ENCODE peak calls at places on chromosomes 4 and X, in five cellular contexts. One of them, this sample, is unnamed.
A peak's percentile ranks its signal among the peaks of the same experiment; 100 is the strongest.

GRCh38 chr4:33837043-33837442 is 2407.3 kb downstream of the ARAP2 start:
- DNase-seq in GM12878: no peak
- DNase-seq in SK-N-SH: no peak
- DNase-seq in A549: peak; percentile 0
- DNase-seq in K562: no peak
- DNase-seq in this sample: peak; percentile 80

GRCh38 chrX:42755820-42756219 is 22.1 kb downstream of the PPP1R2C start:
- DNase-seq in SK-N-SH: no peak
- DNase-seq in GM12878: no peak
- DNase-seq in K562: no peak
- DNase-seq in A549: no peak
- DNase-seq in this sample: peak; percentile 42

GRCh38 chr4:148054275-148054674 is 322.4 kb downstream of the ARHGAP10 start:
- DNase-seq in A549: peak; percentile 4
- DNase-seq in GM12878: no peak
- DNase-seq in K562: no peak
- DNase-seq in SK-N-SH: no peak
- DNase-seq in this sample: no peak

GRCh38 chr4:81648576-81649272 is 177.0 kb upstream of the RASGEF1B start:
- DNase-seq in A549: no peak
- DNase-seq in SK-N-SH: no peak
- DNase-seq in K562: no peak
- DNase-seq in GM12878: peak; percentile 23
- DNase-seq in this sample: no peak

GRCh38 chr4:128275351-128275750 is 12.3 kb downstream of the PGRMC2 start:
- DNase-seq in GM12878: no peak
- DNase-seq in SK-N-SH: no peak
- DNase-seq in A549: peak; percentile 30
- DNase-seq in K562: no peak
- DNase-seq in this sample: peak; percentile 67

GRCh38 chrX:108309144-108309543 is 129.1 kb downstream of the COL4A6 start:
- DNase-seq in A549: peak; percentile 92
- DNase-seq in K562: no peak
- DNase-seq in SK-N-SH: no peak
- DNase-seq in GM12878: no peak
- DNase-seq in this sample: peak; percentile 79

GRCh38 chr4:150591284-150591874 is 9.4 kb downstream of the MAB21L2 start:
- DNase-seq in K562: no peak
- DNase-seq in GM12878: no peak
- DNase-seq in A549: peak; percentile 15
- DNase-seq in SK-N-SH: no peak
- DNase-seq in this sample: no peak

GRCh38 chr4:177220376-177220775 is 89.3 kb upstream of the NEIL3 start:
- DNase-seq in GM12878: no peak
- DNase-seq in A549: no peak
- DNase-seq in K562: no peak
- DNase-seq in SK-N-SH: no peak
- DNase-seq in this sample: peak; percentile 77

GRCh38 chrX:53084863-53085262 is 2.7 kb downstream of the TSPYL2 start:
- DNase-seq in GM12878: no peak
- DNase-seq in A549: no peak
- DNase-seq in K562: no peak
- DNase-seq in SK-N-SH: no peak
- DNase-seq in this sample: no peak

GRCh38 chr4:157221895-157222763 is 1.6 kb downstream of the GRIA2 start:
- DNase-seq in SK-N-SH: peak; percentile 84
- DNase-seq in A549: no peak
- DNase-seq in K562: no peak
- DNase-seq in GM12878: no peak
- DNase-seq in this sample: no peak

GRCh38 chr4:134243742-134244713 is 42.4 kb upstream of the PABPC4L start:
- DNase-seq in A549: no peak
- DNase-seq in K562: no peak
- DNase-seq in GM12878: no peak
- DNase-seq in SK-N-SH: no peak
- DNase-seq in this sample: no peak

GRCh38 chr4:152220201-152220666 is 315.7 kb downstream of the FBXW7 start:
- DNase-seq in A549: no peak
- DNase-seq in K562: no peak
- DNase-seq in SK-N-SH: no peak
- DNase-seq in GM12878: no peak
- DNase-seq in this sample: no peak

GRCh38 chr4:124111411-124111810 is 601.1 kb downstream of the ANKRD50 start:
- DNase-seq in K562: no peak
- DNase-seq in A549: no peak
- DNase-seq in SK-N-SH: no peak
- DNase-seq in GM12878: no peak
- DNase-seq in this sample: no peak

GRCh38 chr4:176186721-176187395 is 8.5 kb downstream of the SPATA4 start:
- DNase-seq in GM12878: no peak
- DNase-seq in SK-N-SH: no peak
- DNase-seq in K562: no peak
- DNase-seq in A549: no peak
- DNase-seq in this sample: no peak

GRCh38 chr4:176188654-176189053 is 6.7 kb downstream of the SPATA4 start:
- DNase-seq in A549: no peak
- DNase-seq in SK-N-SH: no peak
- DNase-seq in K562: no peak
- DNase-seq in GM12878: no peak
- DNase-seq in this sample: no peak

GRCh38 chr4:176187610-176188009 is 7.8 kb downstream of the SPATA4 start:
- DNase-seq in K562: no peak
- DNase-seq in GM12878: no peak
- DNase-seq in A549: no peak
- DNase-seq in SK-N-SH: no peak
- DNase-seq in this sample: peak; percentile 66

GRCh38 chr4:176186067-176186466 is 9.3 kb downstream of the SPATA4 start:
- DNase-seq in GM12878: no peak
- DNase-seq in SK-N-SH: no peak
- DNase-seq in A549: no peak
- DNase-seq in K562: no peak
- DNase-seq in this sample: no peak

GRCh38 chr4:176185068-176185467 is 10.3 kb downstream of the SPATA4 start:
- DNase-seq in GM12878: no peak
- DNase-seq in A549: no peak
- DNase-seq in SK-N-SH: no peak
- DNase-seq in K562: no peak
- DNase-seq in this sample: peak; percentile 92
- TF ChIP-seq RCOR1 in GM12878: no peak
- TF ChIP-seq RCOR1 in A549: no peak
- TF ChIP-seq RCOR1 in SK-N-SH: no peak
- TF ChIP-seq RCOR1 in K562: no peak
- TF ChIP-seq RCOR1 in this sample: no peak

GRCh38 chrX:7191681-7192110 is 43.7 kb upstream of the PUDP start:
- DNase-seq in GM12878: no peak
- DNase-seq in SK-N-SH: no peak
- DNase-seq in A549: peak; percentile 4
- DNase-seq in K562: no peak
- DNase-seq in this sample: peak; percentile 5
- TF ChIP-seq RCOR1 in GM12878: no peak
- TF ChIP-seq RCOR1 in SK-N-SH: no peak
- TF ChIP-seq RCOR1 in A549: no peak
- TF ChIP-seq RCOR1 in K562: no peak
- TF ChIP-seq RCOR1 in this sample: no peak

GRCh38 chr4:111855308-111855707 is 289.9 kb upstream of the FAM241A start:
- DNase-seq in A549: no peak
- DNase-seq in GM12878: no peak
- DNase-seq in K562: no peak
- DNase-seq in SK-N-SH: no peak
- DNase-seq in this sample: no peak

GRCh38 chr4:111849726-111850284 is 295.4 kb upstream of the FAM241A start:
- DNase-seq in K562: no peak
- DNase-seq in A549: no peak
- DNase-seq in GM12878: no peak
- DNase-seq in SK-N-SH: no peak
- DNase-seq in this sample: no peak

GRCh38 chr4:111854494-111855087 is 290.7 kb upstream of the FAM241A start:
- DNase-seq in K562: peak; percentile 8
- DNase-seq in A549: peak; percentile 31
- DNase-seq in SK-N-SH: peak; percentile 5
- DNase-seq in GM12878: no peak
- DNase-seq in this sample: peak; percentile 30
- TF ChIP-seq RCOR1 in K562: no peak
- TF ChIP-seq RCOR1 in A549: no peak
- TF ChIP-seq RCOR1 in SK-N-SH: no peak
- TF ChIP-seq RCOR1 in GM12878: no peak
- TF ChIP-seq RCOR1 in this sample: no peak

DNA sequence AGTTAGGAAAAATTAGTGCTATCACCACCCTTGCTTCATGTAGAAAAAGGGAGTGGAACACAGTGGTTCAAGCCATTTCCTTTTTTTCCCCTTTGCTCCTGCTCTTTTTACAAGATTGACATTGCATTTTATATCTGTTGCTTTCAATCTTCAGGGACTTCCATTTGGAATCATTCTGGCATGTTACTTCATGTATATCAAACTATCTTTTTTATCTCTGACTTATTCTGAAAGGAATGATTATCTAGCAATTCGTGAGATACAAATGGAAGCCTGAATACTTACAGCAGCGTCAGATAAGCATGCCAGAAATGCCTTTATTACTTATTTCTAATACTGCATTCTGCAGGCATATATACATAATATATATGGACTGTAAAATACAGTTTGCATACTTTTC is 20.4 kb downstream of the ADGRL3 start:
- DNase-seq in GM12878: no peak
- DNase-seq in A549: no peak
- DNase-seq in SK-N-SH: no peak
- DNase-seq in K562: no peak
- DNase-seq in this sample: no peak
- TF ChIP-seq RCOR1 in GM12878: no peak
- TF ChIP-seq RCOR1 in A549: no peak
- TF ChIP-seq RCOR1 in SK-N-SH: no peak
- TF ChIP-seq RCOR1 in K562: no peak
- TF ChIP-seq RCOR1 in this sample: no peak

GRCh38 chrX:119359618-119360382 is 39.3 kb upstream of the SLC25A43 start:
- DNase-seq in GM12878: no peak
- DNase-seq in A549: no peak
- DNase-seq in SK-N-SH: no peak
- DNase-seq in K562: no peak
- DNase-seq in this sample: no peak
- TF ChIP-seq RCOR1 in GM12878: no peak
- TF ChIP-seq RCOR1 in A549: no peak
- TF ChIP-seq RCOR1 in SK-N-SH: no peak
- TF ChIP-seq RCOR1 in K562: no peak
- TF ChIP-seq RCOR1 in this sample: no peak

DNA sequence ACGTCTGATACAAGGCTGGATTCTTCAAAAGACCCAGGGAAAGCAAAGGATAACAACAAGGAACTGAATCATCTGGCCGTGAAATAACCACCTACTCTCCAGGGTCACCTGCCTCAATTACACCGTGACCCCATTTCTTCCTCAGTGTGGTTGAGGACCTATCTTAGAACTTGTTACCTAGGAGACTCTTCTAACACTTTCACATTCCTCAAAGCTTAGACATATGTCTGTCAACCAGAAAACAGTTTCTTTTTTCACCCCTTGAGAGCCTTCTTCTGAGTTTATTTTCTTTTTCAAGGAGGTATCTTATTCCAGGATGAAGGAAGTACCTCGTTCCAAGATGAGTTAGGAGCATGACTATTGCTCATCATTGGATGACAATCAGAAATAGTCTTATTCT is 337.8 kb downstream of the ARHGAP24 start:
- DNase-seq in K562: no peak
- DNase-seq in GM12878: no peak
- DNase-seq in SK-N-SH: no peak
- DNase-seq in A549: no peak
- DNase-seq in this sample: peak; percentile 33
- TF ChIP-seq RCOR1 in K562: no peak
- TF ChIP-seq RCOR1 in GM12878: no peak
- TF ChIP-seq RCOR1 in SK-N-SH: no peak
- TF ChIP-seq RCOR1 in A549: no peak
- TF ChIP-seq RCOR1 in this sample: no peak

DNA sequence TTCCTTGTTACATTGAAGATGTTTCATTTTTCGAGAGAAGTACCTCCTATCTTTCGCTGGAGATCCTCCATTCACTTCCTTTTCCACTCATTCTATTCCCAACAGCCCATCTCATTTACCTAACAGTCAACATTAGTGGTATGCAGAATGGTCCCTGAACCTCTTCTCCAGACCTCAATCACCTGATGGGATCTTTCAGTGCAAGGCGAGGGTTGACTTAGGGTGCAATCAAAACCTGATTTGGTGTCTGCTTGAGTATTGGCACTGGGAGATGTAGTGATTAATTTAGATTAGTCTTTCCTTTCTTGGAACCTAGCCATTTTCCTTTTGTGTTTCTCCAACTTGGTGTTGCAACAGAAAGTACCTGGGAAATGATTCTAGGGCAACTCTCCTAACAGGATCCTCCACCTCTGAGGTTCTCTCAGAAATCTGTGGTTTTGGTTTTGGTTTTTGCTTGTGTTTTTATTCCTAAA is 18.4 kb downstream of the DDX3X start:
- DNase-seq in GM12878: no peak
- DNase-seq in K562: no peak
- DNase-seq in A549: no peak
- DNase-seq in SK-N-SH: no peak
- DNase-seq in this sample: no peak
- TF ChIP-seq RCOR1 in GM12878: no peak
- TF ChIP-seq RCOR1 in K562: no peak
- TF ChIP-seq RCOR1 in A549: no peak
- TF ChIP-seq RCOR1 in SK-N-SH: no peak
- TF ChIP-seq RCOR1 in this sample: no peak

GRCh38 chrX:63128509-63128908 is 222.6 kb downstream of the SPIN4 start:
- DNase-seq in GM12878: peak; percentile 53
- DNase-seq in SK-N-SH: peak; percentile 1
- DNase-seq in A549: peak; percentile 36
- DNase-seq in K562: no peak
- DNase-seq in this sample: peak; percentile 9
- TF ChIP-seq RCOR1 in GM12878: no peak
- TF ChIP-seq RCOR1 in SK-N-SH: no peak
- TF ChIP-seq RCOR1 in A549: no peak
- TF ChIP-seq RCOR1 in K562: no peak
- TF ChIP-seq RCOR1 in this sample: no peak

GRCh38 chr4:184471872-184472539 is 2.3 kb downstream of the IRF2 start:
- DNase-seq in A549: peak; percentile 14
- DNase-seq in K562: peak; percentile 32
- DNase-seq in GM12878: no peak
- DNase-seq in SK-N-SH: peak; percentile 60
- DNase-seq in this sample: peak; percentile 30
- TF ChIP-seq RCOR1 in A549: no peak
- TF ChIP-seq RCOR1 in K562: no peak
- TF ChIP-seq RCOR1 in GM12878: no peak
- TF ChIP-seq RCOR1 in SK-N-SH: no peak
- TF ChIP-seq RCOR1 in this sample: no peak

This sample was measured in IMR-90.